ENCODE peak calls at places on chromosomes 5 and 9, in six cellular contexts. P is mammary epithelial cell, X is MM.1S, F is astrocyte, Z is hepatocyte, T is neuronal stem cell. R is an unnamed sample.

GRCh38 chr5:95794070-95794516 is 28.4 kb downstream of the GLRX start:
- DNase-seq in X (no peak), F (peak), T (no peak), P (no peak), Z (no peak), R (no peak)

GRCh38 chr5:138180183-138180782 is 1.4 kb downstream of the KIF20A start:
- DNase-seq in X (peak), Z (peak), F (peak), P (peak), T (peak), R (peak)

GRCh38 chr5:6556089-6556801 is 76.6 kb downstream of the NSUN2 start:
- DNase-seq in Z (no peak), F (peak), T (no peak), X (no peak), P (no peak), R (no peak)

GRCh38 chr5:134240421-134240962 is 14.6 kb upstream of the PPP2CA start:
- DNase-seq in X (no peak), T (no peak), F (peak), P (peak), Z (peak), R (no peak)

GRCh38 chr5:32612134-32612888 is 27.0 kb downstream of the SUB1 start:
- DNase-seq in X (peak), F (peak), P (no peak), T (no peak), Z (no peak), R (peak)

GRCh38 chr5:63820557-63820956 is 141.7 kb downstream of the HTR1A start:
- DNase-seq in F (no peak), P (no peak), X (no peak), Z (no peak), T (no peak), R (no peak)

GRCh38 chr5:178787889-178788288 is 57.4 kb upstream of the ZNF354A start:
- DNase-seq in X (no peak), T (no peak), P (no peak), Z (no peak), F (no peak), R (no peak)

GRCh38 chr5:43702815-43703214 is 99.8 kb downstream of the NNT start:
- DNase-seq in P (no peak), X (no peak), F (peak), T (no peak), Z (no peak), R (peak)

GRCh38 chr5:169100735-169101075 is 200.2 kb downstream of the SLIT3 start:
- DNase-seq in Z (no peak), F (peak), P (peak), T (no peak), X (no peak), R (no peak)

GRCh38 chr5:65395526-65396155 is 86.1 kb downstream of the ADAMTS6 start:
- DNase-seq in P (peak), X (no peak), Z (no peak), T (no peak), F (peak), R (no peak)

GRCh38 chr9:136644593-136645342 is 17.9 kb upstream of the EGFL7 start:
- DNase-seq in F (no peak), P (no peak), T (peak), Z (peak), X (peak), R (peak)

GRCh38 chr5:94240616-94241287 is 377.7 kb downstream of the KIAA0825 start:
- DNase-seq in F (peak), T (no peak), X (no peak), P (no peak), Z (peak), R (no peak)

GRCh38 chr5:73376618-73377170 is 71.9 kb downstream of the FOXD1 start:
- DNase-seq in T (no peak), F (peak), X (no peak), Z (no peak), P (peak), R (peak)

GRCh38 chr9:85741112-85741874 is 461 bp downstream of the AGTPBP1 start:
- DNase-seq in T (peak), Z (peak), F (peak), X (peak), P (peak), R (no peak)

GRCh38 chr5:58965677-58966414 is 383.0 kb downstream of the RAB3C start:
- DNase-seq in Z (no peak), X (no peak), T (no peak), F (no peak), P (no peak), R (no peak)

GRCh38 chr5:132094393-132095076 is 20.9 kb downstream of the CSF2 start:
- DNase-seq in F (peak), X (no peak), Z (peak), P (peak), T (no peak), R (peak)

GRCh38 chr9:90838761-90839160 is 37.1 kb downstream of the SYK start:
- DNase-seq in Z (no peak), X (no peak), P (no peak), T (no peak), F (no peak), R (no peak)

GRCh38 chr5:179270581-179271300 is 74.5 kb downstream of the ADAMTS2 start:
- DNase-seq in X (no peak), T (no peak), P (no peak), F (peak), Z (no peak), R (no peak)

GRCh38 chr5:173245319-173246134 is 10.5 kb upstream of the NKX2-5 start:
- DNase-seq in T (no peak), F (no peak), P (no peak), Z (no peak), X (no peak), R (no peak)

GRCh38 chr5:56910123-56910951 is 941 bp downstream of the SETD9 start:
- DNase-seq in F (peak), Z (no peak), X (no peak), P (no peak), T (no peak), R (no peak)

GRCh38 chr5:77015938-77016569 is 14.2 kb upstream of the AGGF1 start:
- DNase-seq in P (peak), T (peak), Z (peak), F (peak), X (peak), R (peak)

GRCh38 chr9:113993838-113994540 is 84.1 kb downstream of the AMBP start:
- DNase-seq in Z (no peak), F (peak), X (peak), P (peak), T (no peak), R (no peak)

GRCh38 chr5:37553720-37554402 is 174.7 kb downstream of the WDR70 start:
- DNase-seq in P (no peak), F (peak), X (no peak), Z (peak), T (no peak), R (no peak)

GRCh38 chr9:79572032-79572890 is 496 bp downstream of the TLE4 start:
- DNase-seq in F (no peak), Z (peak), X (peak), P (peak), T (peak), R (no peak)

GRCh38 chr9:27394826-27395201 is 97.9 kb upstream of the EQTN start:
- DNase-seq in Z (no peak), T (no peak), X (no peak), F (no peak), P (peak), R (no peak)

GRCh38 chr9:86407022-86407421 is 52.8 kb upstream of the TUT7 start:
- DNase-seq in F (peak), Z (peak), X (peak), T (no peak), P (peak), R (peak)

GRCh38 chr9:3437031-3437430 is 88.8 kb downstream of the RFX3 start:
- DNase-seq in F (no peak), X (no peak), T (no peak), Z (no peak), P (no peak), R (no peak)

GRCh38 chr5:68962632-68963484 is 131.0 kb upstream of the SLC30A5 start:
- DNase-seq in P (peak), Z (peak), X (peak), F (peak), T (peak), R (peak)

GRCh38 chr9:131727184-131727785 is 12.6 kb downstream of the RAPGEF1 start:
- DNase-seq in X (no peak), P (peak), F (peak), T (no peak), Z (peak), R (no peak)

GRCh38 chr9:130128251-130128650 is 44.0 kb upstream of the NCS1 start:
- DNase-seq in T (no peak), P (no peak), Z (no peak), X (no peak), F (no peak), R (no peak)

GRCh38 chr5:119682372-119682771 is 53.0 kb downstream of the FAM170A start:
- DNase-seq in T (no peak), X (no peak), F (no peak), Z (no peak), P (no peak), R (no peak)

GRCh38 chr5:93595420-93596136 is 12.6 kb downstream of the NR2F1 start:
- DNase-seq in X (no peak), P (no peak), Z (no peak), T (no peak), F (no peak), R (no peak)

GRCh38 chr9:125985998-125986655 is 239.0 kb downstream of the PBX3 start:
- DNase-seq in X (no peak), F (no peak), Z (no peak), P (no peak), T (no peak), R (no peak)

GRCh38 chr5:99004960-99005359 is 76.2 kb upstream of the CHD1 start:
- DNase-seq in P (peak), F (no peak), Z (no peak), X (no peak), T (no peak), R (no peak)

GRCh38 chr5:175521313-175521833 is 43.0 kb downstream of the SFXN1 start:
- DNase-seq in X (no peak), P (no peak), T (no peak), Z (no peak), F (no peak), R (no peak)

GRCh38 chr9:98121096-98121495 is 2.1 kb upstream of the TRIM14 start:
- DNase-seq in P (peak), F (no peak), X (no peak), T (no peak), Z (no peak), R (peak)

GRCh38 chr5:142826741-142827492 is 56.7 kb downstream of the ARHGAP26 start:
- DNase-seq in Z (no peak), T (no peak), F (peak), X (no peak), P (peak), R (peak)

GRCh38 chr5:138032028-138032571 is 779 bp downstream of the FAM13B start:
- DNase-seq in T (no peak), F (peak), P (peak), X (peak), Z (peak), R (peak)

GRCh38 chr5:76468625-76469410 is 65.7 kb downstream of the IQGAP2 start:
- DNase-seq in T (no peak), Z (peak), P (no peak), F (peak), X (no peak), R (no peak)

GRCh38 chr5:54514269-54514668 is 3.3 kb upstream of the SNX18 start:
- DNase-seq in P (no peak), X (peak), T (no peak), Z (no peak), F (no peak), R (no peak)

DNA sequence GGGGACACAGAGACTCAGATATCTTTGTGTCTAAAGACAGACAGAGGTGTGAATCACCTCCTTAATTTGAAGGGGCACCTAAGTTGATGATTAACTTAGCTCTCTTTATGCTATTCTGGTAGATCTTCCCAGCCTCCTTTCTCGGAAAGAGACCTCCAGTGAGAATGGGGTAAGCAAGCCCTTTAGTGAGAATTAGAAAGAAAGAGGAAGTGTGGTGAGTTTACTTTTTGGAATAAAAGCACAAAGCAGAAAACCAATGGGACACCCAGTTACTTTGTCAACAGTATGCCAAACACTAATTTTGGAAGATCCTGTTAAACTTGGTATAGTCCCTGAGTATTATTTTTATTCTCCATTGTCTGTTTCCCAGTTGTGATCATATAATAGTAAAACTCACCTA is 302.8 kb upstream of the RASA1 start:
- DNase-seq in T (no peak), F (no peak), X (no peak), P (no peak), Z (no peak), R (no peak)
- H2AFZ ChIP-seq in T (no peak), F (no peak), X (no peak), P (no peak), Z (no peak), R (peak)

GRCh38 chr5:113660848-113661247 is 147.4 kb downstream of the YTHDC2 start:
- DNase-seq in X (no peak), P (no peak), F (no peak), Z (no peak), T (no peak), R (no peak)

DNA sequence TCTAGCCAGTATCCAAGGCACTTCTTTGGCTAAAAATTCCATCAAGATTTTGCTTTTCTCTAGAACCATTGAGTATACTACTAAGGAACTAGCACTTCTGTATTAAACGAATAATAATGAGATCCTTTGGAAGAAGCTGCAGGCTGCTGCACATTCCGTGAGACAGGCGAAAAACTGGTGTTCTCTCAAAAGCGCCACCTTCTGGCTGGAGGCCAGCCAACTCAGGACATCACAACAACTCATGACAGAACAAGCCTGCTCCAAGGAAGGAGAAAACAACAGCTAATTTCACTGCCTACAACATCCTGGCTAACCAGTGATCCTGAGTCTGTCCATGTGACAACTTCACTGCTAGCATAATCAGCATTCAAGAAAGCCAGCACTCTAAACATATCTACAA is 150.4 kb downstream of the YTHDC2 start:
- DNase-seq in F (no peak), T (no peak), Z (peak), X (peak), P (peak), R (no peak)
- H2AFZ ChIP-seq in F (no peak), T (no peak), Z (no peak), X (no peak), P (peak), R (no peak)

DNA sequence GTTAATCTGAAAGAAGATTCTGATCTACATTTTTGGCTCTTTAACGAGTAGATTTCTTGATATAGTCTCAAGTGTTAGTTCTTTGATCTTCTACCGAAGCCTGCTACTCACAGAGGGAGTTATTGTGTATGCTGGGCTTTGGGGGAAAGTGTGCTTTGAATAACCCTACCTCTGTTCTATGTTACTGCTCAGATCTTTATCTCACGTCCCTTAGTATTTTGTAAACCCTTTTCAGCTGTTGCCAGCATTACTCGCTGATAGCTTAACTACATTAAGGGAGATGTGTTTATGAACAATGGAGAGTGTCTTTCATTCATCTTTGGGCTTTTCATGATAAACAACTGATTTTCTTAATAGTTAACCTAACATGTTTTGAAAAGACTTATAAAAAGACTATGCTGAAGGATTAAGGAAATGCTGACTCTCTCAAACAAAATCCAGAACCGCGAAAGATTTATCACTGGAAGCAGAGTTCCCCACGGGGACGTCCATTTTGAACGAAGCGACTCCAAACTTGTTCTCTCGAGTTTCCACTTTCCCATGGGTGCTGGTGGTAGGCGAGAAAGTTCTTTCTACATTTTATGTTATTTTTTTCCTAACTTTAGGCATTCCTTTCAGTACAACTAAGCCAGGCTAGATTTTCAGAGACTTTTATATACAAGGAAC is 27.9 kb upstream of the ALDH1A1 start:
- DNase-seq in P (no peak), T (no peak), Z (no peak), F (no peak), X (no peak), R (no peak)
- H2AFZ ChIP-seq in P (no peak), T (no peak), Z (peak), F (no peak), X (no peak), R (no peak)

GRCh38 chr5:1091632-1092031 is 20.2 kb downstream of the SLC12A7 start:
- DNase-seq in F (no peak), T (no peak), P (no peak), Z (no peak), X (no peak), R (no peak)

GRCh38 chr5:1088031-1088430 is 23.8 kb downstream of the SLC12A7 start:
- DNase-seq in X (no peak), Z (no peak), F (no peak), P (no peak), T (no peak), R (no peak)

GRCh38 chr5:1090538-1090937 is 21.3 kb downstream of the SLC12A7 start:
- DNase-seq in P (no peak), T (no peak), X (no peak), Z (peak), F (no peak), R (peak)

GRCh38 chr5:1088726-1089125 is 23.1 kb downstream of the SLC12A7 start:
- DNase-seq in Z (no peak), T (no peak), P (no peak), X (no peak), F (no peak), R (no peak)

DNA sequence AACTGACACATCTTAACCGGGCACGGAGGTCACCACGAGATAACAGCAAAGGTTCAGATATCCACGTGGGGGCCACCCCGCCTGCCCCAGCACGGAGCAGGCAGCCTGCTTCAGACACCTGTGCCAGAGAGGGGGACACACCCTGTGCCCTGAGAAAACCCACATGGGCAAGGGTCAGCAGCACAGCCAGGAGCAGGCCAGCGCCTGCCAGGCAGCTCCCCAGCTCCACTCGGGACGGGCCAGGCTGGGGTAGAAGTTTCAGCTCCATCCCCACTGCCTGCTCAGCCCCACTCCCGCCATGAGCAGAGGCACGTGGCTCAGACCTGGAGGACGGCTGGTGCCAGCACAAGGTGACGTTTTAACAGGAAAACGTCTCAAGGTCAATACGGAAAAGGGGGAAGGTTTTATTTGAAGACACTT is 22.2 kb downstream of the SLC12A7 start:
- DNase-seq in T (no peak), Z (no peak), F (no peak), X (no peak), P (no peak), R (no peak)
- H2AFZ ChIP-seq in T (no peak), Z (no peak), F (no peak), X (no peak), P (no peak), R (no peak)